ENCODE peak calls at places on chromosomes 11 and 22, in four cellular contexts. A, J, U and C are unnamed samples.

GRCh38 chr11:68035266-68035876 is 3.5 kb upstream of the TCIRG1 start:
- DNase-seq in J (no peak), A (no peak), U (no peak), C (no peak)

GRCh38 chr11:57338152-57338551 is at the start of gene P2RX3:
- DNase-seq in U (no peak), A (peak), J (no peak), C (no peak)

GRCh38 chr11:16184588-16184987 is 171.8 kb downstream of the SOX6 start:
- DNase-seq in U (no peak), J (no peak), A (no peak), C (no peak)

GRCh38 chr22:37270928-37271650 is 11.2 kb upstream of the CYTH4 start:
- DNase-seq in U (no peak), A (no peak), J (no peak), C (no peak)

GRCh38 chr11:35083181-35084061 is 55.5 kb upstream of the CD44 start:
- DNase-seq in U (peak), J (peak), A (no peak), C (peak)

GRCh38 chr22:36862251-36863242 is 1.7 kb downstream of the NCF4 start:
- DNase-seq in U (no peak), A (no peak), J (peak), C (no peak)

GRCh38 chr22:40499187-40499753 is 128.9 kb downstream of the SGSM3 start:
- DNase-seq in U (no peak), A (no peak), J (no peak), C (no peak)

GRCh38 chr22:24706732-24707476 is 67.6 kb downstream of the PIWIL3 start:
- DNase-seq in A (no peak), U (no peak), J (no peak), C (no peak)

GRCh38 chr11:62573006-62573591 is 592 bp downstream of the EEF1G start:
- DNase-seq in U (no peak), J (no peak), A (no peak), C (no peak)

GRCh38 chr11:110497204-110497987 is 67.6 kb downstream of the FDX1 start:
- DNase-seq in A (no peak), J (peak), U (peak), C (no peak)

GRCh38 chr22:44460287-44461082 is 37.5 kb downstream of the RTL6 start:
- DNase-seq in J (peak), A (no peak), U (no peak), C (no peak)

GRCh38 chr11:71116435-71117040 is 135.8 kb downstream of the SHANK2 start:
- DNase-seq in J (no peak), U (no peak), A (no peak), C (no peak)

GRCh38 chr11:112316971-112317370 is 56.3 kb upstream of the PLET1 start:
- DNase-seq in J (no peak), A (no peak), U (no peak), C (no peak)

GRCh38 chr11:135074397-135074998 is 662.5 kb upstream of the B3GAT1 start:
- DNase-seq in U (no peak), J (no peak), A (no peak), C (no peak)

GRCh38 chr11:129766858-129767604 is 48.6 kb upstream of the TMEM45B start:
- DNase-seq in J (no peak), U (no peak), A (peak), C (no peak)

GRCh38 chr11:122505304-122506006 is 150.1 kb upstream of the UBASH3B start:
- DNase-seq in J (peak), U (peak), A (peak), C (peak)
- TF ChIP-seq POLR2A in J (no peak), U (no peak), A (no peak), C (no peak)

DNA sequence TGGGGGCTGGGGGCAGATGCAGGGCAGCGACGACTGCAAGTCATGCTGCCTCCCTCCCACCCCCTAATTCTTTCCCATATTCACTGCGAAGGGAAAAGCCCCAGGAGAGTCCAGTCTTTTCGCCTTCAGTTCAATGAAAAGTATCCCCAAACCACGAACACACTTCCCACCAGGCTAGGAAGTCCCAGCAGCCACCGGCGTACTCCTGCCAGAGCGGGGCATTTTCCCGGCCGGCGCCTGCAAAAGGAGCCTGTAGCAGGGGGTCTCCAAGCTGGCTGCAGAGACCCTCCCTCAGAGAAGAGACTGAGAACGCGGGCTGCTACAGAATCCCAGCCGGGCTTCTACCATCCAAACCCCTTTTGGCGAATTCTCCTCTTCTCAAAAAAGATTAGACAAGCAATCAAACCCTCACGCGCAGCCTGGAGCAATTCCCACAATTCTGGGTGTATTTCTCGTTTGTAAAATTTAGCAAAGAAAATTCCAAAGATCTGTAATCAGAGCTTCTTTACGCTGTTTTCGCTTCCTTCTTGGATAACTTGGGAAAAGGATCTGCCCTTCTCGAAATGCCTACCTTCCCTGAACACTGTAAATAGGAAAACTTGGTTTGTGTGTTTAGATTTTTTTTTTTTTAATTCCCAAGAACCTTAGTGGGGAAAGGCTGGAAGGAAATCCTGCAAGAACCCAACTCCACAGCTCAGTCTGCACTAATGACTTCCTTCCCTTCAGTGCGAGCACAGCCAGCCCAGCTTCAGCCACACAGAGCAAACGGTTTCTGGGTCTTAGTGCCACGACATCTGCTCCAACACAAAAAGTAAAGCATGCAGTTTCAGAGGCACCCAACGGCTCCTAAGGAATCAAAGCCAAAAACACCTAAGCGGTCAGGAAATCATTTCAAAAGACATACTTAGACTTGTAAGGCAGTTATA is 236.4 kb downstream of the TTC28 start:
- DNase-seq in A (peak), U (peak), J (peak), C (no peak)
- TF ChIP-seq POLR2A in A (peak), U (no peak), J (no peak), C (no peak)

GRCh38 chr11:72813740-72814138 is 472 bp upstream of the ATG16L2 start:
- DNase-seq in U (peak), J (peak), A (peak), C (no peak)
- TF ChIP-seq POLR2A in U (peak), J (no peak), A (peak), C (no peak)

DNA sequence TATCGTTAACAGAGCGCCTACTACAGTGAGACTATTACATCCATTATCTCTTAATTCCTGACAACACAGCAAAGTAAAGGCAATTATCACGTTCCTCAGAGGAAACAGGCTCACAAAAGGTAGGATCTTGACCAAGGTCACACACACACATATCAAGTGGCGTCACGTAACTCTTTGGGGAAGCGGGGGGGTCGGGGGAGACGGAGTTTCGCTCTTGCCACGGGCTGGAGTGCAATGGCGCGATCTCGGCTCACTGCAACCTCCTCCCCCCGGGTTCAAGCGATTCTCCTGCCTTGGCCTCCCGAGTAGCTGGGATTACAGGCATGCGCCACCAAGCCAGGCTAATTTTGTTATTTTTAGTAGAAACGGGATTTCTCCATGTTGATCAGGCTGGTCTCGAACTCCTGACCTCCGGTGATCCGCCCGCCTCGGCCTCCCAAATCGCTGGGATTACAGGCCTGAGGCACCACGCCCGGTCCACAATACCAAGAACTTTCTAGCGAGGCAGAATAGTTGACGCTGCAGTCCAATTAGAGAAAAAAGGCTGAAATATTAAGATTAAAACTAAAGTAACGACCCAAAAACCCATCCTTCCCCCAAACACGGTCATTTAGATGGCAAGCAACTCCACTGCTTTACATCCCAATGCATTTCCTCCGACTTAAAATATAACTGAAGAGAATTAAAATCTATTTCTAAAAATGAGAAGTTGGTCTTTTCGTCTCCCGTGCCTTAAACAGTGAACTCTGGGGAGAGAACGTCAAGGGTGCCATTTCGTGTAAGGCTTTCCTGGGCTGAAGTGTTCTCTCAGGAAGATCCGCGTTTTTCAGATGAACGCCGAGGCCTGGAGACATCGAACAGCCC is 1.1 kb downstream of the DDX17 start:
- DNase-seq in U (peak), J (peak), A (peak), C (no peak)
- TF ChIP-seq POLR2A in U (peak), J (no peak), A (no peak), C (no peak)